ENCODE peak calls at places on chromosomes 13 and 19, in nine cellular contexts. H is CD8-positive, alpha-beta T cell; L is activated T-helper 9 cell treated with anti-CD3 and anti-CD28 coated beads, Interleukin-2, amount 50 U/mL, for 16 hours; C is occipital lobe; X is stimulated activated CD8-positive, alpha-beta memory T cell treated with anti-CD3 and anti-CD28 coated beads, Interleukin-15, amount 100 ng/mL, for 24 hours; M is H4; F is endothelial cell; T is Right ventricle myocardium superior; G is adipocyte. Y is an unnamed sample.

GRCh38 chr19:47813995-47814328 is 7.8 kb upstream of the CRX start:
- DNase-seq in T (no peak), H (no peak), L (no peak), M (no peak), X (no peak), C (no peak), G (no peak), F (no peak), Y (no peak)

GRCh38 chr13:106104281-106104901 is 431.1 kb downstream of the EFNB2 start:
- DNase-seq in M (peak), T (no peak), H (no peak), G (peak), C (no peak), L (no peak), X (no peak), F (no peak), Y (peak)

GRCh38 chr13:110835721-110836599 is 78.9 kb downstream of the ANKRD10 start:
- DNase-seq in G (no peak), L (no peak), X (no peak), H (no peak), C (no peak), F (no peak), T (no peak), M (no peak), Y (no peak)

GRCh38 chr19:18135712-18136584 is 17.0 kb upstream of the PIK3R2 start:
- DNase-seq in L (no peak), T (no peak), X (no peak), C (no peak), G (no peak), F (no peak), M (no peak), H (no peak), Y (peak)

GRCh38 chr13:26881154-26881553 is 120.6 kb upstream of the GPR12 start:
- DNase-seq in L (no peak), F (no peak), M (peak), C (no peak), H (no peak), T (no peak), G (peak), X (no peak), Y (no peak)

GRCh38 chr13:33676045-33676699 is 141.8 kb upstream of the RFC3 start:
- DNase-seq in H (no peak), T (no peak), F (no peak), L (no peak), M (no peak), G (peak), X (no peak), C (no peak), Y (peak)

GRCh38 chr19:48806818-48807589 is 3.8 kb downstream of the BCAT2 start:
- DNase-seq in C (no peak), L (no peak), T (no peak), X (no peak), F (peak), G (no peak), H (no peak), M (no peak), Y (peak)

GRCh38 chr13:42649761-42650289 is 75.9 kb downstream of the TNFSF11 start:
- DNase-seq in F (no peak), C (no peak), T (no peak), X (no peak), M (no peak), G (no peak), L (no peak), H (no peak), Y (no peak)

GRCh38 chr19:5330307-5330720 is 10.3 kb downstream of the PTPRS start:
- DNase-seq in H (no peak), C (no peak), F (no peak), L (no peak), M (no peak), T (no peak), X (no peak), G (no peak), Y (no peak)

GRCh38 chr13:86383561-86383960 is 584.3 kb upstream of the SLITRK6 start:
- DNase-seq in T (no peak), G (no peak), L (no peak), H (no peak), M (no peak), C (no peak), F (no peak), X (no peak), Y (no peak)

GRCh38 chr13:113833111-113833830 is 30.6 kb downstream of the GAS6 start:
- DNase-seq in H (no peak), T (peak), M (no peak), X (no peak), F (no peak), L (no peak), C (no peak), G (no peak), Y (no peak)

GRCh38 chr19:11196406-11197287 is 698 bp downstream of the KANK2 start:
- DNase-seq in F (peak), C (no peak), H (no peak), G (peak), T (peak), X (no peak), M (no peak), L (no peak), Y (peak)

GRCh38 chr19:30023330-30023729 is 81.3 kb downstream of the URI1 start:
- DNase-seq in G (no peak), L (no peak), T (no peak), C (no peak), M (no peak), F (no peak), H (no peak), X (no peak), Y (no peak)

GRCh38 chr13:97224544-97225324 is 2.6 kb downstream of the MBNL2 start:
- DNase-seq in F (no peak), G (peak), X (no peak), H (peak), M (no peak), C (no peak), T (peak), L (no peak), Y (peak)

GRCh38 chr13:44854264-44855060 is 134.8 kb downstream of the NUFIP1 start:
- DNase-seq in X (no peak), F (no peak), L (no peak), G (no peak), M (no peak), T (peak), C (no peak), H (no peak), Y (peak)

GRCh38 chr13:45731455-45731854 is 29.3 kb downstream of the CBY2 start:
- DNase-seq in H (no peak), X (no peak), L (no peak), T (no peak), F (no peak), G (no peak), C (no peak), M (no peak), Y (no peak)

GRCh38 chr13:26721251-26721939 is 39.2 kb downstream of the GPR12 start:
- DNase-seq in C (peak), F (no peak), T (peak), M (no peak), L (peak), X (no peak), G (no peak), H (peak), Y (no peak)

GRCh38 chr19:16297575-16298178 is 26.9 kb upstream of the KLF2 start:
- DNase-seq in L (no peak), G (no peak), H (no peak), F (no peak), M (no peak), T (no peak), C (no peak), X (no peak), Y (peak)

GRCh38 chr19:8363803-8364771 is at the start of gene ANGPTL4:
- DNase-seq in H (peak), C (no peak), L (peak), G (peak), X (peak), M (no peak), T (peak), F (peak), Y (peak)

GRCh38 chr13:80040219-80040976 is 300.5 kb downstream of the SPRY2 start:
- DNase-seq in T (no peak), F (no peak), C (no peak), G (peak), M (peak), H (no peak), X (no peak), L (no peak), Y (no peak)

GRCh38 chr13:27250833-27251165 is 559 bp upstream of the RPL21 start:
- DNase-seq in M (no peak), H (no peak), C (no peak), T (no peak), G (no peak), L (no peak), F (no peak), X (no peak), Y (no peak)

GRCh38 chr19:31232871-31233270 is 116.4 kb downstream of the TSHZ3 start:
- DNase-seq in M (no peak), L (no peak), C (no peak), F (no peak), G (peak), X (no peak), T (no peak), H (no peak), Y (no peak)

GRCh38 chr13:64928704-64929499 is 2301.2 kb downstream of the PCDH9 start:
- DNase-seq in G (peak), H (no peak), M (peak), F (no peak), L (no peak), T (no peak), X (no peak), C (no peak), Y (no peak)

GRCh38 chr13:90950134-90950533 is 397.4 kb upstream of the MIR17HG start:
- DNase-seq in G (no peak), X (no peak), T (no peak), L (no peak), H (no peak), F (no peak), C (no peak), M (no peak), Y (no peak)